ENCODE peak calls at places on chromosomes 12 and 14, in ten cellular contexts. H is non-pigmented ciliary epithelial cell; I is small intestine; D is LoVo; P is neural crest cell; J is progenitor cell of endocrine pancreas; B is NCI-H1930; Z is NCI-H345; Y is stimulated activated CD4-positive, alpha-beta T cell treated with anti-CD3 and anti-CD28 coated beads, Interleukin-15, amount 100 ng/mL, for 1 hour; C is activated T-helper 1 cell treated with anti-CD3 and anti-CD28 coated beads, Interleukin-12 subunit alpha, Interleukin-12 subunit beta, Interleukin-2, Interleukin-4 antibody, amounts not matched to agents 30 ng/mL and 10 ng/mL and 1 ng/mL, durations not matched to agents 14 hours and 24 hours and 36 hours. A is an unnamed sample.

GRCh38 chr12:63989301-63989845 is 144.9 kb downstream of the SRGAP1 start:
- DNase-seq in H (no peak), I (no peak), D (no peak), P (no peak), J (no peak), B (no peak), Z (peak), Y (no peak), C (no peak), A (no peak)

GRCh38 chr14:90005441-90005840 is 49.7 kb downstream of the TDP1 start:
- DNase-seq in H (no peak), I (no peak), D (no peak), P (no peak), J (no peak), B (no peak), Z (no peak), Y (no peak), C (no peak), A (no peak)

GRCh38 chr12:106098691-106099200 is 40.0 kb downstream of the NUAK1 start:
- DNase-seq in H (no peak), I (no peak), D (no peak), P (no peak), J (no peak), B (no peak), Z (no peak), Y (no peak), C (no peak), A (no peak)

GRCh38 chr12:4830568-4830967 is 79.1 kb upstream of the KCNA1 start:
- DNase-seq in H (no peak), I (no peak), D (no peak), P (no peak), J (no peak), B (no peak), Z (no peak), Y (no peak), C (no peak), A (no peak)

GRCh38 chr14:58078471-58078870 is 73.5 kb downstream of the ARMH4 start:
- DNase-seq in H (no peak), I (no peak), D (no peak), P (no peak), J (no peak), B (no peak), Z (no peak), Y (no peak), C (no peak), A (no peak)

GRCh38 chr12:126944684-126945083 is 1322.3 kb upstream of the TMEM132C start:
- DNase-seq in H (no peak), I (no peak), D (no peak), P (no peak), J (no peak), B (no peak), Z (no peak), Y (no peak), C (no peak), A (no peak)

GRCh38 chr12:110917467-110917866 is 2.9 kb downstream of the MYL2 start:
- DNase-seq in H (no peak), I (no peak), D (peak), P (no peak), J (no peak), B (no peak), Z (no peak), Y (no peak), C (no peak), A (no peak)

GRCh38 chr12:130715150-130715995 is 726 bp downstream of the RIMBP2 start:
- DNase-seq in H (no peak), I (no peak), D (no peak), P (no peak), J (no peak), B (no peak), Z (no peak), Y (no peak), C (no peak), A (no peak)

GRCh38 chr12:97148941-97149559 is 242.0 kb downstream of the NEDD1 start:
- DNase-seq in H (no peak), I (peak), D (peak), P (peak), J (peak), B (no peak), Z (no peak), Y (peak), C (peak), A (peak)

GRCh38 chr12:71578694-71579258 is 84.9 kb downstream of the ZFC3H1 start:
- DNase-seq in H (no peak), I (no peak), D (no peak), P (no peak), J (no peak), B (no peak), Z (no peak), Y (no peak), C (no peak), A (no peak)

GRCh38 chr14:72901361-72901760 is 7.5 kb upstream of the DPF3 start:
- DNase-seq in H (no peak), I (no peak), D (no peak), P (no peak), J (no peak), B (no peak), Z (no peak), Y (no peak), C (no peak), A (no peak)